ENCODE peak calls at places on chromosomes 7 and 10, in nine cellular contexts. H, Q, S, B, F, U, A, O and E are unnamed samples. For H3K9me3, the result is how much of the 10 kb centered on the place peaks cover.

GRCh38 chr10:44510716-44511115 is 125.8 kb upstream of the CXCL12 start:
- DNase-seq in H (peak), Q (no peak), B (no peak), S (no peak), A (no peak), U (no peak), O (no peak), F (no peak), E (no peak)

GRCh38 chr10:113264333-113265131 is 288.3 kb upstream of the HABP2 start:
- DNase-seq in O (no peak), Q (no peak), U (no peak), S (no peak), F (peak), A (no peak), B (no peak), H (no peak), E (no peak)

GRCh38 chr10:117163061-117163953 is 25.2 kb upstream of the VAX1 start:
- DNase-seq in F (peak), A (no peak), Q (no peak), O (no peak), S (no peak), H (no peak), U (no peak), B (no peak), E (no peak)

GRCh38 chr10:110156046-110156445 is 51.4 kb upstream of the MXI1 start:
- DNase-seq in U (no peak), F (no peak), H (no peak), B (no peak), A (no peak), Q (no peak), S (no peak), O (no peak), E (no peak)

GRCh38 chr7:100584046-100584676 is 1.8 kb downstream of the LRCH4 start:
- DNase-seq in S (no peak), O (no peak), H (no peak), B (no peak), F (no peak), U (no peak), Q (no peak), A (no peak), E (no peak)

GRCh38 chr7:1533569-1534329 is 3.2 kb downstream of the MAFK start:
- DNase-seq in H (peak), U (peak), Q (peak), O (no peak), F (no peak), B (no peak), S (peak), A (peak), E (no peak)

GRCh38 chr10:31011017-31011659 is 20.5 kb downstream of the ZNF438 start:
- DNase-seq in S (peak), H (no peak), F (no peak), A (no peak), Q (no peak), U (no peak), O (no peak), B (no peak), E (no peak)

GRCh38 chr10:106573106-106573505 is 591.4 kb downstream of the SORCS1 start:
- DNase-seq in F (no peak), Q (no peak), S (no peak), B (no peak), U (no peak), A (no peak), O (no peak), H (peak), E (no peak)

GRCh38 chr7:34544621-34545020 is 113.4 kb upstream of the NPSR1 start:
- DNase-seq in F (no peak), B (no peak), H (no peak), O (no peak), U (no peak), Q (no peak), S (no peak), A (no peak), E (no peak)

GRCh38 chr7:99278180-99278579 is 5.5 kb downstream of the MYH16 start:
- DNase-seq in Q (no peak), F (no peak), H (no peak), S (no peak), A (no peak), O (no peak), B (no peak), U (no peak), E (no peak)

GRCh38 chr7:100568936-100569844 is 4.5 kb downstream of the SAP25 start:
- DNase-seq in A (no peak), B (peak), U (peak), H (no peak), Q (peak), F (peak), O (peak), S (no peak), E (no peak)

GRCh38 chr7:142181211-142181610 is 69.7 kb downstream of the MGAM2 start:
- DNase-seq in F (no peak), O (no peak), U (no peak), S (no peak), B (no peak), A (no peak), Q (no peak), H (no peak), E (no peak)

GRCh38 chr7:130672146-130672545 is 3.6 kb upstream of the COPG2 start:
- DNase-seq in H (no peak), S (no peak), F (no peak), Q (no peak), U (no peak), B (no peak), O (no peak), A (no peak), E (no peak)

GRCh38 chr7:45874408-45875131 is 1.7 kb upstream of the CCDC201 start:
- DNase-seq in A (no peak), S (no peak), F (no peak), U (no peak), O (no peak), B (no peak), H (peak), Q (no peak), E (no peak)

GRCh38 chr10:100370976-100371706 is 24.1 kb downstream of the SCD start:
- DNase-seq in A (peak), U (peak), F (peak), Q (peak), O (peak), S (peak), B (peak), H (peak), E (no peak)

GRCh38 chr7:64433590-64433989 is 119.8 kb downstream of the ZNF736 start:
- DNase-seq in Q (no peak), H (no peak), U (no peak), S (no peak), A (no peak), O (no peak), F (no peak), B (no peak), E (no peak)
- H3K9me3 ChIP-seq in Q (under half), H (under half), U (under half), S (under half), A (under half), O (under half), F (under half), B (under half), E (under half)

GRCh38 chr7:157828881-157829280 is 492.1 kb downstream of the DNAJB6 start:
- DNase-seq in U (no peak), A (no peak), O (no peak), B (no peak), F (no peak), S (no peak), H (no peak), Q (no peak), E (no peak)

GRCh38 chr7:157831901-157832810 is 495.4 kb downstream of the DNAJB6 start:
- DNase-seq in F (no peak), S (no peak), B (no peak), H (no peak), O (no peak), Q (no peak), U (no peak), A (no peak), E (no peak)

GRCh38 chr7:157829491-157829890 is 492.7 kb downstream of the DNAJB6 start:
- DNase-seq in O (no peak), H (no peak), Q (no peak), A (no peak), F (no peak), U (no peak), B (no peak), S (no peak), E (no peak)

GRCh38 chr7:157831143-157831900 is 494.5 kb downstream of the DNAJB6 start:
- DNase-seq in F (no peak), O (no peak), S (no peak), U (no peak), Q (no peak), B (no peak), H (no peak), A (no peak), E (no peak)

DNA sequence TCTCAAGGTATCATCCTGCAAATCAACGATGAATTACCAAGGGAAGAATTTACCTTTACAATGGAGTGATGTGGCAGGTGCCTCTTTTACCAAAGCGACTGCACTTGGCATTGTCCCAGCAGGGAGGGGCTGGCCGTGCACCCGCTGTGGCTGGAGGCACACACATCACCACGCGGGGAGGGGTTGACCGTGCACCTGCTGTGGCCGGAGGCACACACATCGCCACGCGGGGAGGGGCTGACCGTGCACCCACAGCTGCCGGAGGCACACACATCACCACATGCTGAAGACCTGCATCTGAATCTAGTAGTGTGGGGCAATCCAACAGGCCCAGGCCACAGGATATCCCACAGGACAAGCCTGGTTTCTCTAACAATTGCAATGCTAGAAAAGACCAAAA is 493.5 kb downstream of the DNAJB6 start:
- DNase-seq in B (no peak), H (no peak), F (no peak), A (no peak), U (no peak), Q (no peak), S (no peak), O (no peak), E (no peak)
- H3K9me3 ChIP-seq in B (under half), H (under half), F (under half), A (under half), U (under half), Q (under half), S (under half), O (under half), E (under half)

DNA sequence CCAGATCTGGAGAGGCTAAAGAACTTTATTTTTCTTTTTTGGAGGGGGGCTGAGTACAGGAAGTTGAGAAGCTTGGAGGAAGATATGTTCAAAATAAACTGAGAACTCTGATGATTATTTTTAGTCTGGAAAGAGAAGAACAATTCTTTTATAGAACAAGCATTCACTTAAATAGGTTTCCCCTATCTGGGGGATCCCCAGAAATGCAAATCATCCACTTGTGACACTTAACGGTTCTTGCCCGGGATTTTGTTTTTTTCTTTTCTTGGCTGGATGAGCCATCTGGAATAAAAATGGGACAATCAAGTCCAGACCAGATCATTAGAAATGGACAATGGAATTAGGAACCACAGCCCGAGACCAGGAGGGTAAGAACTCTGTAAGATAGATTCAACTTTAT is 95.9 kb upstream of the EGR2 start:
- DNase-seq in U (no peak), Q (no peak), H (no peak), O (no peak), B (no peak), A (no peak), F (no peak), S (no peak), E (no peak)
- H3K9me3 ChIP-seq in U (under half), Q (under half), H (under half), O (under half), B (under half), A (under half), F (under half), S (under half), E (under half)

DNA sequence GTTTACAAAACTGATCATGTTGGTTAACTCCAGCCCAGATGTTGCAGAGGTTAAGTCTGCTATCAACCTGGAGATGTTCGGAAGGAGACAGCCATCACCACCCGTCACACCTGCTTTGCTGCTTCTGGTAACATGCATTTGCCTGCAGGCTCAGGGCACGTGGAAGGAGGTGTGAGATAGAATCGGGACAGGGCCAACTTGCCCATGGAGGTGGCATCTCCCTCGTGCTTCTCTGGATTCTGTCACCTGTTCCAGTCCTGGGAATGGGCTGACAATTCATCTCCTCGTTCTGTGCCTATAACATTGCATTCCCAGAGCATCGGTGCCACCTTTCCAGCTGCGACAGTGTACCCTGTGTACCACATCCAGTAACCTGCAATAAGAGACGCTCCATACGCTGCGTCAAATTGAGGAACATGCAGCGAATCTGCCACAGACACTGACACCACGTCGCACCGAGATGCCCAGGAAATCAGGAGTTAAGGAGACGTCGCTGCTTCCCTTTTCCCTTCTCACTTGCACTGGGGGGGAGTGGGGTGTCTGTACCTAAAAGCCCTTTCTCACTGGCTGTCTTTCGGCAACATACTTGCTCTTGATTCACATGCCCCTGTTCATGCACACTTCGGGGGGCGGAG is 65.8 kb downstream of the ADARB2 start:
- DNase-seq in U (no peak), B (no peak), A (no peak), H (no peak), F (no peak), S (no peak), O (no peak), Q (no peak), E (no peak)
- H3K9me3 ChIP-seq in U (under half), B (under half), A (under half), H (under half), F (under half), S (under half), O (under half), Q (under half), E (under half)

GRCh38 chr10:128173383-128173782 is 47.2 kb upstream of the MKI67 start:
- DNase-seq in U (no peak), O (no peak), F (no peak), A (no peak), S (no peak), B (no peak), H (no peak), Q (no peak), E (no peak)

GRCh38 chr10:128178319-128178937 is 52.2 kb upstream of the MKI67 start:
- DNase-seq in H (no peak), B (peak), A (no peak), Q (no peak), O (peak), S (no peak), U (no peak), F (peak), E (no peak)

GRCh38 chr10:128174581-128175559 is 48.6 kb upstream of the MKI67 start:
- DNase-seq in A (no peak), H (no peak), U (no peak), S (no peak), F (no peak), B (no peak), Q (no peak), O (no peak), E (no peak)

GRCh38 chr10:128172756-128173155 is 46.5 kb upstream of the MKI67 start:
- DNase-seq in S (no peak), A (no peak), B (no peak), F (no peak), O (no peak), Q (no peak), H (no peak), U (no peak), E (no peak)
- H3K9me3 ChIP-seq in S (under half), A (under half), B (under half), F (under half), O (under half), Q (under half), H (under half), U (under half), E (under half)

GRCh38 chr10:47287365-47287802 is 12.6 kb upstream of the GDF10 start:
- DNase-seq in H (no peak), Q (no peak), B (peak), A (peak), F (no peak), O (no peak), U (peak), S (no peak), E (no peak)
- H3K9me3 ChIP-seq in H (under half), Q (under half), B (under half), A (under half), F (under half), O (under half), U (under half), S (under half), E (under half)

GRCh38 chr7:96407427-96407826 is 85.5 kb upstream of the SLC25A13 start:
- DNase-seq in S (no peak), H (peak), B (no peak), O (no peak), A (no peak), U (no peak), Q (no peak), F (no peak), E (no peak)
- H3K9me3 ChIP-seq in S (under half), H (under half), B (under half), O (under half), A (under half), U (under half), Q (under half), F (under half), E (under half)

DNA sequence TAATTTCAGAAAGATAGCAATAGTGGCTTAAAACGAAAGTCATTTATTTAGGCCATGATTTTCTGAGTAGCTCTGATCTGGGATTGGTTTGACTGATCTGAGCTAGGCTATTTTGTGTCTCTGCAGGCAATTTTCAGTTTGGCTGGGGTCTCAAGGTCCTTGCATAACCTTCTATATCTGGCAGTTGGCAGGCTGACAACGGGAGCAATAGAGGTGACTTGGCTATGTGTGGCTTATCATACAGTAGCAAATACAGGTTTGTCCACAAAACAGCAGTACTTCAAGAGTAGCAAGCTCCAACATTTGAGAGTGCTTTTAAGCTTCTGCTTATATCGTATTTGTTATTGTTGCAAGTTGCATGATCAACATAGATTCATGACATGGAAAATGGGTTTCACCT is 1167.3 kb upstream of the CELF2 start:
- DNase-seq in O (no peak), A (no peak), Q (no peak), H (no peak), B (no peak), S (no peak), U (peak), F (no peak), E (no peak)
- H3K9me3 ChIP-seq in O (under half), A (under half), Q (under half), H (under half), B (under half), S (under half), U (under half), F (under half), E (under half)

DNA sequence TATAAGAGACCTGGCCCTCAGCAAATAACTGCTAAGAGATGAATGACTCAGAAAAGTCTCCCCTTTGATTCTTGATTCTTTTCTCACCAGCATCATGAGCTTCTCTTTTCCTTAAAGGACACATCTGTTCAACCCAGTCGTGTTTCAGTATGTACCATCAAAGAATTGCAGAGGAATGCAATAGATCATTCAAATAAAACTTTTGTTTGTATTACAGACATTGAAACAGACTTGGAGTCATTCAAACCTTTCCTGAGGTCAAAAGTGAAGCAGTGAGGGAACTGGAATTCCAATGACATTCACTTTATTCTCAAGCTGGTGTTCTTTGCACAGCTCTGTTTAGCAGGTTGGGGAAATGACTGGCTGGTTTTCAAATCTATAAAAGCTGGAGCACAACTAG is 598.2 kb upstream of the GHITM start:
- DNase-seq in Q (no peak), A (no peak), F (no peak), B (no peak), S (no peak), O (no peak), H (peak), U (no peak), E (no peak)
- H3K9me3 ChIP-seq in Q (under half), A (under half), F (under half), B (under half), S (under half), O (under half), H (under half), U (under half), E (under half)